ENCODE peak calls at places on chromosomes 12 and 14, in nine cellular contexts. One of them, this sample, is unnamed.

GRCh38 chr12:24592048-24592447 is 356.9 kb downstream of the BCAT1 start:
- DNase-seq in BJ: no peak
- DNase-seq in GM23338: no peak
- DNase-seq in brain microvascular endothelial cell: no peak
- DNase-seq in dorsolateral prefrontal cortex: no peak
- DNase-seq in AG09309: no peak
- DNase-seq in CD8-positive, alpha-beta T cell: no peak
- DNase-seq in epithelial cell of esophagus: no peak
- DNase-seq in choroid plexus epithelial cell: no peak
- DNase-seq in this sample: no peak

GRCh38 chr12:70271025-70271424 is 27.8 kb downstream of the CNOT2 start:
- DNase-seq in choroid plexus epithelial cell: no peak
- DNase-seq in CD8-positive, alpha-beta T cell: no peak
- DNase-seq in dorsolateral prefrontal cortex: no peak
- DNase-seq in GM23338: no peak
- DNase-seq in AG09309: no peak
- DNase-seq in BJ: no peak
- DNase-seq in brain microvascular endothelial cell: no peak
- DNase-seq in epithelial cell of esophagus: no peak
- DNase-seq in this sample: no peak

GRCh38 chr12:44876554-44877275 is 600 bp upstream of the NELL2 start:
- DNase-seq in AG09309: no peak
- DNase-seq in brain microvascular endothelial cell: no peak
- DNase-seq in BJ: no peak
- DNase-seq in CD8-positive, alpha-beta T cell: peak; percentile 24
- DNase-seq in GM23338: peak; percentile 90
- DNase-seq in dorsolateral prefrontal cortex: peak; percentile 43
- DNase-seq in choroid plexus epithelial cell: peak; percentile 7
- DNase-seq in epithelial cell of esophagus: peak; percentile 40
- DNase-seq in this sample: no peak

GRCh38 chr14:106010783-106011182 is 484.4 kb downstream of the TMEM121 start:
- DNase-seq in dorsolateral prefrontal cortex: no peak
- DNase-seq in BJ: no peak
- DNase-seq in GM23338: no peak
- DNase-seq in brain microvascular endothelial cell: no peak
- DNase-seq in choroid plexus epithelial cell: no peak
- DNase-seq in epithelial cell of esophagus: no peak
- DNase-seq in CD8-positive, alpha-beta T cell: no peak
- DNase-seq in AG09309: no peak
- DNase-seq in this sample: no peak

GRCh38 chr14:94320243-94320642 is 2.9 kb downstream of the SERPINA6 start:
- DNase-seq in choroid plexus epithelial cell: no peak
- DNase-seq in BJ: no peak
- DNase-seq in CD8-positive, alpha-beta T cell: no peak
- DNase-seq in epithelial cell of esophagus: peak; percentile 97
- DNase-seq in AG09309: no peak
- DNase-seq in dorsolateral prefrontal cortex: no peak
- DNase-seq in GM23338: peak; percentile 18
- DNase-seq in brain microvascular endothelial cell: no peak
- DNase-seq in this sample: no peak

GRCh38 chr14:79544671-79545070 is 666.6 kb downstream of the DIO2 start:
- DNase-seq in choroid plexus epithelial cell: peak; percentile 68
- DNase-seq in BJ: peak; percentile 66
- DNase-seq in brain microvascular endothelial cell: peak; percentile 80
- DNase-seq in dorsolateral prefrontal cortex: no peak
- DNase-seq in GM23338: no peak
- DNase-seq in epithelial cell of esophagus: no peak
- DNase-seq in CD8-positive, alpha-beta T cell: no peak
- DNase-seq in AG09309: peak; percentile 38
- DNase-seq in this sample: peak; percentile 83

GRCh38 chr14:74974364-74975058 is 19.1 kb upstream of the PGF start:
- DNase-seq in brain microvascular endothelial cell: no peak
- DNase-seq in choroid plexus epithelial cell: peak; percentile 61
- DNase-seq in dorsolateral prefrontal cortex: no peak
- DNase-seq in BJ: no peak
- DNase-seq in GM23338: peak; percentile 76
- DNase-seq in AG09309: no peak
- DNase-seq in epithelial cell of esophagus: no peak
- DNase-seq in CD8-positive, alpha-beta T cell: no peak
- DNase-seq in this sample: no peak

GRCh38 chr12:87274594-87275245 is 754.5 kb downstream of the C12orf50 start:
- DNase-seq in brain microvascular endothelial cell: peak; percentile 20
- DNase-seq in CD8-positive, alpha-beta T cell: no peak
- DNase-seq in GM23338: peak; percentile 80
- DNase-seq in dorsolateral prefrontal cortex: no peak
- DNase-seq in AG09309: no peak
- DNase-seq in BJ: no peak
- DNase-seq in epithelial cell of esophagus: peak; percentile 29
- DNase-seq in choroid plexus epithelial cell: peak; percentile 72
- DNase-seq in this sample: no peak

GRCh38 chr12:50224026-50224692 is 57.0 kb upstream of the CERS5 start:
- DNase-seq in GM23338: peak; percentile 26
- DNase-seq in AG09309: no peak
- DNase-seq in brain microvascular endothelial cell: peak; percentile 24
- DNase-seq in epithelial cell of esophagus: peak; percentile 77
- DNase-seq in CD8-positive, alpha-beta T cell: no peak
- DNase-seq in dorsolateral prefrontal cortex: no peak
- DNase-seq in BJ: no peak
- DNase-seq in choroid plexus epithelial cell: no peak
- DNase-seq in this sample: no peak

GRCh38 chr14:93879362-93879983 is 47.7 kb upstream of the FAM181A start:
- DNase-seq in BJ: no peak
- DNase-seq in CD8-positive, alpha-beta T cell: no peak
- DNase-seq in AG09309: no peak
- DNase-seq in epithelial cell of esophagus: no peak
- DNase-seq in brain microvascular endothelial cell: no peak
- DNase-seq in GM23338: peak; percentile 17
- DNase-seq in choroid plexus epithelial cell: no peak
- DNase-seq in dorsolateral prefrontal cortex: no peak
- DNase-seq in this sample: no peak

GRCh38 chr14:90576581-90576980 is 179.8 kb downstream of the CALM1 start:
- DNase-seq in GM23338: no peak
- DNase-seq in choroid plexus epithelial cell: peak; percentile 63
- DNase-seq in BJ: no peak
- DNase-seq in CD8-positive, alpha-beta T cell: no peak
- DNase-seq in brain microvascular endothelial cell: no peak
- DNase-seq in dorsolateral prefrontal cortex: no peak
- DNase-seq in epithelial cell of esophagus: no peak
- DNase-seq in AG09309: peak; percentile 17
- DNase-seq in this sample: no peak

GRCh38 chr14:20386276-20386855 is 26.9 kb downstream of the TEP1 start:
- DNase-seq in BJ: no peak
- DNase-seq in AG09309: no peak
- DNase-seq in GM23338: no peak
- DNase-seq in CD8-positive, alpha-beta T cell: no peak
- DNase-seq in choroid plexus epithelial cell: no peak
- DNase-seq in epithelial cell of esophagus: no peak
- DNase-seq in dorsolateral prefrontal cortex: no peak
- DNase-seq in brain microvascular endothelial cell: no peak
- DNase-seq in this sample: no peak

GRCh38 chr12:11555743-11556625 is 93.5 kb upstream of the ETV6 start:
- DNase-seq in brain microvascular endothelial cell: no peak
- DNase-seq in choroid plexus epithelial cell: no peak
- DNase-seq in epithelial cell of esophagus: no peak
- DNase-seq in AG09309: no peak
- DNase-seq in CD8-positive, alpha-beta T cell: no peak
- DNase-seq in BJ: no peak
- DNase-seq in dorsolateral prefrontal cortex: no peak
- DNase-seq in GM23338: no peak
- DNase-seq in this sample: no peak
- H3K4me3 ChIP-seq in brain microvascular endothelial cell: no peak overlapping the region
- H3K4me3 ChIP-seq in choroid plexus epithelial cell: peak overlapping the region; percentile 5
- H3K4me3 ChIP-seq in epithelial cell of esophagus: no peak overlapping the region
- H3K4me3 ChIP-seq in AG09309: no peak overlapping the region
- H3K4me3 ChIP-seq in CD8-positive, alpha-beta T cell: peak overlapping the region; percentile 4
- H3K4me3 ChIP-seq in BJ: no peak overlapping the region
- H3K4me3 ChIP-seq in dorsolateral prefrontal cortex: peak overlapping the region; percentile 47
- H3K4me3 ChIP-seq in GM23338: no peak overlapping the region
- H3K4me3 ChIP-seq in this sample: no peak overlapping the region

DNA sequence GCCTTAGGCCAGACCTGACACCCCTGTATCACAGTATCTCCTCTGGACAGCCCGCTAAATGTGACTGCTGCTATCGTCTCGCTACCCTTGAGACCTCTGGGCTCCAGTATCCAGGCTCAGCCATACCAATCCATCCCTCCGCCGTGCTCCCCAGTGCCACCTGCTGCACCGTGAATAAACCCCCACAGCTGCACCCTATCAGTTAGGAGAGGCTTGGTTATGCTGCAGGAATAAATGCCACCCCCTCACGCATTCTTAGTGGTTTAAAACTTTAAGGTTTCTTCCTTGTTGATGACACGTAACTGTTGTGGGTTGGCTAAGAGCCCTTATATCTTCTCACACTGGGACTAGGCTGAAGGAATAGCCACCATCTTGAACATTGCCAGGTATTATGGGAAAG is 12.1 kb downstream of the CCDC63 start:
- DNase-seq in choroid plexus epithelial cell: peak; percentile 13
- DNase-seq in BJ: no peak
- DNase-seq in CD8-positive, alpha-beta T cell: no peak
- DNase-seq in dorsolateral prefrontal cortex: no peak
- DNase-seq in GM23338: peak; percentile 26
- DNase-seq in brain microvascular endothelial cell: no peak
- DNase-seq in AG09309: no peak
- DNase-seq in epithelial cell of esophagus: no peak
- DNase-seq in this sample: no peak
- TF ChIP-seq CTCF in choroid plexus epithelial cell: no peak
- TF ChIP-seq CTCF in BJ: no peak
- TF ChIP-seq CTCF in CD8-positive, alpha-beta T cell: no peak
- TF ChIP-seq CTCF in dorsolateral prefrontal cortex: no peak
- TF ChIP-seq CTCF in GM23338: peak; percentile 42
- TF ChIP-seq CTCF in brain microvascular endothelial cell: no peak
- TF ChIP-seq CTCF in AG09309: no peak
- TF ChIP-seq CTCF in epithelial cell of esophagus: no peak
- TF ChIP-seq CTCF in this sample: no peak

GRCh38 chr12:128795530-128796361 is 28.0 kb downstream of the SLC15A4 start:
- DNase-seq in BJ: no peak
- DNase-seq in AG09309: no peak
- DNase-seq in epithelial cell of esophagus: no peak
- DNase-seq in dorsolateral prefrontal cortex: no peak
- DNase-seq in choroid plexus epithelial cell: no peak
- DNase-seq in brain microvascular endothelial cell: no peak
- DNase-seq in GM23338: no peak
- DNase-seq in CD8-positive, alpha-beta T cell: no peak
- DNase-seq in this sample: no peak

GRCh38 chr12:128794661-128795529 is 28.9 kb downstream of the SLC15A4 start:
- DNase-seq in AG09309: no peak
- DNase-seq in GM23338: no peak
- DNase-seq in BJ: no peak
- DNase-seq in CD8-positive, alpha-beta T cell: peak; percentile 7
- DNase-seq in epithelial cell of esophagus: no peak
- DNase-seq in choroid plexus epithelial cell: no peak
- DNase-seq in dorsolateral prefrontal cortex: no peak
- DNase-seq in brain microvascular endothelial cell: no peak
- DNase-seq in this sample: no peak

GRCh38 chr12:128798543-128799341 is 25.0 kb downstream of the SLC15A4 start:
- DNase-seq in AG09309: no peak
- DNase-seq in brain microvascular endothelial cell: no peak
- DNase-seq in epithelial cell of esophagus: no peak
- DNase-seq in CD8-positive, alpha-beta T cell: no peak
- DNase-seq in dorsolateral prefrontal cortex: no peak
- DNase-seq in choroid plexus epithelial cell: peak; percentile 36
- DNase-seq in GM23338: no peak
- DNase-seq in BJ: no peak
- DNase-seq in this sample: no peak

GRCh38 chr12:128796439-128797118 is 27.2 kb downstream of the SLC15A4 start:
- DNase-seq in BJ: no peak
- DNase-seq in GM23338: no peak
- DNase-seq in epithelial cell of esophagus: no peak
- DNase-seq in CD8-positive, alpha-beta T cell: no peak
- DNase-seq in choroid plexus epithelial cell: no peak
- DNase-seq in dorsolateral prefrontal cortex: no peak
- DNase-seq in AG09309: no peak
- DNase-seq in brain microvascular endothelial cell: no peak
- DNase-seq in this sample: no peak

DNA sequence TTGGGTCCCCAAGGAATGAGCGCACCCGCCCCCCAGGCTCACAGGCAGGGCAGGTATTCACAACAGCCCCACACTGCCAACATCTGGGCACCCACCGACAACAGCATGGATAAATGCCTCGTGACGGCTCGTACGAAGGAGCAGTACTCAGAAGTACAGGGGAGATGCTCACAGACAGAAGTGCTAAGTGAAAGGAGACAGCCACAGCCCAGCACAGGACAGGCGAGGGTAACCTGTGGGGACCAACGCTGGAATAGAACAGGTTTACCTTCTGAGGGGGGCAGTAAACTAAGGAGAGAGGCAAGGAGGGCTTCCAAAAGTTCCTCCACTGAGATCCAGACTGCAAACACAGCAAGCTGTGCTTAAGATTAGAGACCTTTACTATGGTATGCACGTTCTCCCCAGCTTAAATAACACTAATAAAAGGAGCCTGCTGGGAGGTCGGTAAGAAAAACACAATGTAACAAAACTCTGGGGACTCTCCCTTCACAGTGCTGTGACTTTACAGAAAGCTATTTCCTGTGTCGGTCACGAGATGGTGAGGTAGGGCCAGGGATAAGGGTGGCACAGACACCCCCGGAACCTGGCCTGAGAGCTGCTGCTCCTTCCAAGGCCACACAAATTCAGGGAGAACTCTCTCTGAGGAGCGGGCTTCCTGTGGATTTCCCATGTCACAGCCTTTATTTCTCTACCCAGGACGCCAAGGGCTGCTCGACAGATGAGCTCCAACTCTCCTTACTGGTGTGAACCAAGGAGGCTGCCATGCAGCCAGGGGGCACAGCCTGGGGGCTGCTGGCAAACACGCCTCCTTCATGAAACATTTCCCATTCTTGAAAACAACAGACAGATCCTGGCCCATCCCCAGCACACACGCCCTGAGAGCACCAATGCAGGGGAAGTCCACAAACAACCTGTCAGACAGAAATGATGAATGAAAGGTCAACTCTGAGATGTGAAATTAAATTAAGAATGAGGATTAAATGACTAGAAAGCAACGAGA is 26.3 kb downstream of the SLC15A4 start:
- DNase-seq in choroid plexus epithelial cell: peak; percentile 76
- DNase-seq in AG09309: no peak
- DNase-seq in dorsolateral prefrontal cortex: no peak
- DNase-seq in epithelial cell of esophagus: peak; percentile 30
- DNase-seq in BJ: no peak
- DNase-seq in brain microvascular endothelial cell: no peak
- DNase-seq in CD8-positive, alpha-beta T cell: no peak
- DNase-seq in GM23338: no peak
- DNase-seq in this sample: peak; percentile 33
- H3K4me3 ChIP-seq in choroid plexus epithelial cell: no peak overlapping the region
- H3K4me3 ChIP-seq in AG09309: no peak overlapping the region
- H3K4me3 ChIP-seq in dorsolateral prefrontal cortex: no peak overlapping the region
- H3K4me3 ChIP-seq in epithelial cell of esophagus: no peak overlapping the region
- H3K4me3 ChIP-seq in BJ: no peak overlapping the region
- H3K4me3 ChIP-seq in brain microvascular endothelial cell: no peak overlapping the region
- H3K4me3 ChIP-seq in CD8-positive, alpha-beta T cell: no peak overlapping the region
- H3K4me3 ChIP-seq in GM23338: no peak overlapping the region
- H3K4me3 ChIP-seq in this sample: no peak overlapping the region

DNA sequence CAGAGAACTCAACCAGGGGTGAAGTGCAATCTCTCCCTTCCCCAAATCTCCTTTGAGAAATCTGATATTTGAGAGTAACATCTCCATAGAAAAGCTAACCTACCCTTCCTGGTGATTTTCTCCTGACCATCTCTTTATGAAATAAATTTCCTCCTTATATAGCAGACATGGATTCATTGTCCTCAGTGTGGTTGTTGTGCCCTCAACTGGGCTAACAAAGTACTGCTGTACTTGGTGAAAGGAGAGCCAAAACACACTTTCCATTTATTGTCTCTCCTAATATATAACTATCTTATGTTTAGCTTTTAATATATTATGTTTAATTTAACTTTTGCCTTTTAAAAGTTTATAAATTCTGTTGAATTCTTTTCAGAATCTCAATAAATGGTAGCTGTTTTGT is 65.1 kb upstream of the SLCO1B1 start:
- DNase-seq in CD8-positive, alpha-beta T cell: no peak
- DNase-seq in AG09309: no peak
- DNase-seq in epithelial cell of esophagus: peak; percentile 5
- DNase-seq in dorsolateral prefrontal cortex: no peak
- DNase-seq in brain microvascular endothelial cell: peak; percentile 42
- DNase-seq in BJ: no peak
- DNase-seq in GM23338: peak; percentile 49
- DNase-seq in choroid plexus epithelial cell: peak; percentile 61
- DNase-seq in this sample: peak; percentile 35
- TF ChIP-seq CTCF in CD8-positive, alpha-beta T cell: no peak
- TF ChIP-seq CTCF in AG09309: peak; percentile 23
- TF ChIP-seq CTCF in epithelial cell of esophagus: no peak
- TF ChIP-seq CTCF in dorsolateral prefrontal cortex: peak; percentile 22
- TF ChIP-seq CTCF in brain microvascular endothelial cell: peak; percentile 56
- TF ChIP-seq CTCF in BJ: no peak
- TF ChIP-seq CTCF in GM23338: peak; percentile 74
- TF ChIP-seq CTCF in choroid plexus epithelial cell: peak; percentile 64
- TF ChIP-seq CTCF in this sample: peak; percentile 66